ENCODE peak calls at places on chromosome 10, in ten cellular contexts. S is stimulated activated CD8-positive, alpha-beta memory T cell treated with anti-CD3 and anti-CD28 coated beads, Interleukin-7, amount 100 ng/mL, for 24 hours; L is CD4-positive, alpha-beta T cell; T is RCC 7860; A is GM10248; Q is CD4-positive, CD25-positive, alpha-beta regulatory T cell; D is NCI-H2081; G is NCI-H1105; P is heart left ventricle; Z is kidney. Y is an unnamed sample.

GRCh38 chr10:89659185-89660131 is 14.4 kb upstream of the PANK1 start:
- DNase-seq in Z (no peak), P (no peak), Q (no peak), A (no peak), L (no peak), G (no peak), T (no peak), S (no peak), D (no peak), Y (no peak)

GRCh38 chr10:73965890-73966768 is 31.8 kb upstream of the VCL start:
- DNase-seq in D (no peak), A (no peak), G (no peak), P (peak; percentile 84), Q (no peak), S (no peak), Z (peak; percentile 96), T (peak; percentile 99), L (no peak), Y (peak; percentile 52)

GRCh38 chr10:127013696-127014095 is 108.5 kb downstream of the DOCK1 start:
- DNase-seq in Z (no peak), T (no peak), A (no peak), Q (no peak), L (no peak), D (no peak), S (no peak), P (no peak), G (no peak), Y (no peak)

GRCh38 chr10:8616166-8616565 is 561.7 kb downstream of the GATA3 start:
- DNase-seq in Z (no peak), A (peak; percentile 19), S (no peak), D (no peak), L (no peak), G (no peak), Q (no peak), P (no peak), T (no peak), Y (no peak)

GRCh38 chr10:47183726-47184084 is 116.3 kb upstream of the GDF10 start:
- DNase-seq in S (no peak), D (no peak), L (no peak), Z (no peak), A (no peak), T (no peak), Q (no peak), G (no peak), P (no peak), Y (peak; percentile 70)

GRCh38 chr10:1127629-1128028 is 71.4 kb downstream of the WDR37 start:
- DNase-seq in Q (no peak), L (no peak), Z (no peak), A (no peak), S (no peak), G (no peak), D (no peak), P (no peak), T (no peak), Y (no peak)

GRCh38 chr10:101512741-101513140 is 75.3 kb downstream of the POLL start:
- DNase-seq in P (no peak), L (no peak), G (no peak), D (no peak), Q (no peak), A (no peak), T (no peak), Z (no peak), S (no peak), Y (no peak)

GRCh38 chr10:101766753-101767599 is 8.9 kb downstream of the FGF8 start:
- DNase-seq in Q (no peak), A (no peak), S (no peak), L (no peak), G (no peak), T (no peak), D (no peak), Z (no peak), P (no peak), Y (no peak)

GRCh38 chr10:97991875-97992274 is 38.5 kb downstream of the CRTAC1 start:
- DNase-seq in Q (no peak), Z (no peak), S (no peak), D (no peak), A (no peak), L (no peak), P (no peak), G (no peak), T (no peak), Y (no peak)

GRCh38 chr10:79130846-79131245 is 62.1 kb downstream of the ZMIZ1 start:
- DNase-seq in Z (no peak), S (no peak), A (no peak), G (no peak), P (no peak), T (no peak), Q (no peak), L (no peak), D (no peak), Y (no peak)

GRCh38 chr10:109593686-109594085 is 329.6 kb downstream of the XPNPEP1 start:
- DNase-seq in S (no peak), A (no peak), P (no peak), L (no peak), Z (no peak), G (no peak), T (no peak), Q (no peak), D (no peak), Y (no peak)

GRCh38 chr10:75072727-75073126 is 38.7 kb upstream of the SAMD8 start:
- DNase-seq in A (no peak), G (no peak), T (no peak), S (no peak), Z (no peak), L (no peak), D (no peak), P (no peak), Q (no peak), Y (no peak)

GRCh38 chr10:127343831-127344230 is 147.4 kb upstream of the INSYN2A start:
- DNase-seq in D (no peak), T (no peak), Q (no peak), Z (no peak), P (no peak), S (no peak), G (no peak), A (no peak), L (no peak), Y (no peak)

GRCh38 chr10:7933262-7933661 is 115.0 kb downstream of the TAF3 start:
- DNase-seq in A (no peak), Q (no peak), P (no peak), T (no peak), S (no peak), L (no peak), D (no peak), G (no peak), Z (no peak), Y (no peak)

GRCh38 chr10:19638173-19638872 is 177.9 kb upstream of the PLXDC2 start:
- DNase-seq in A (no peak), T (peak; percentile 80), D (no peak), S (no peak), Z (no peak), P (no peak), G (no peak), Q (no peak), L (no peak), Y (no peak)

GRCh38 chr10:59508296-59508695 is 145.9 kb upstream of the FAM13C start:
- DNase-seq in T (no peak), Z (no peak), P (peak; percentile 35), Q (no peak), L (no peak), D (no peak), G (no peak), A (no peak), S (no peak), Y (no peak)

GRCh38 chr10:60846173-60846572 is 67.9 kb downstream of the CDK1 start:
- DNase-seq in D (no peak), P (no peak), L (no peak), Q (no peak), T (peak; percentile 50), G (no peak), S (no peak), A (no peak), Z (no peak), Y (no peak)

GRCh38 chr10:128898133-128898915 is 568.7 kb upstream of the MGMT start:
- DNase-seq in D (no peak), S (no peak), P (no peak), A (no peak), T (no peak), L (no peak), Z (no peak), G (no peak), Q (no peak), Y (no peak)

GRCh38 chr10:60502621-60503020 is 112.9 kb upstream of the ANK3 start:
- DNase-seq in L (no peak), A (no peak), Z (no peak), G (no peak), S (no peak), P (no peak), Q (no peak), T (no peak), D (no peak), Y (no peak)

GRCh38 chr10:97821308-97822038 is 28.2 kb upstream of the GOLGA7B start:
- DNase-seq in P (no peak), D (peak; percentile 9), Z (no peak), A (no peak), G (no peak), S (no peak), Q (no peak), L (no peak), T (no peak), Y (peak; percentile 71)

GRCh38 chr10:80585812-80586211 is 48.1 kb downstream of the SH2D4B start:
- DNase-seq in Q (no peak), Z (no peak), S (no peak), G (no peak), A (no peak), P (no peak), D (no peak), L (no peak), T (no peak), Y (no peak)

GRCh38 chr10:8975535-8975934 is 921.0 kb downstream of the GATA3 start:
- DNase-seq in D (no peak), T (no peak), A (no peak), P (no peak), G (no peak), Z (no peak), L (no peak), Q (no peak), S (no peak), Y (no peak)

GRCh38 chr10:61901829-61902447 is 439 bp downstream of the ARID5B start:
- DNase-seq in D (no peak), Z (no peak), P (no peak), G (no peak), L (no peak), Q (no peak), A (no peak), T (no peak), S (no peak), Y (no peak)

GRCh38 chr10:124339951-124340760 is 78.6 kb downstream of the OAT start:
- DNase-seq in S (no peak), A (no peak), G (no peak), T (no peak), D (no peak), L (no peak), P (no peak), Q (no peak), Z (peak; percentile 84), Y (no peak)

GRCh38 chr10:114623661-114624294 is 34.3 kb downstream of the ABLIM1 start:
- DNase-seq in Z (no peak), G (no peak), P (no peak), T (peak; percentile 89), D (peak; percentile 42), S (no peak), L (no peak), Q (no peak), A (no peak), Y (no peak)

GRCh38 chr10:57599440-57599839 is 668.3 kb downstream of the IPMK start:
- DNase-seq in S (no peak), L (no peak), G (no peak), P (no peak), Q (no peak), D (no peak), Z (no peak), A (no peak), T (no peak), Y (no peak)

GRCh38 chr10:43453266-43453831 is 16.4 kb downstream of the ZNF487 start:
- DNase-seq in Q (no peak), P (no peak), Z (no peak), S (no peak), T (no peak), D (no peak), L (no peak), A (peak; percentile 41), G (no peak), Y (no peak)

GRCh38 chr10:116716381-116716780 is 26.0 kb downstream of the HSPA12A start:
- DNase-seq in D (no peak), Q (no peak), S (no peak), G (no peak), P (no peak), T (no peak), L (no peak), A (no peak), Z (no peak), Y (no peak)